ENCODE peak calls at places on chromosomes 5 and 9, in seven cellular contexts. K, Y, O, V, R, I and U are unnamed samples.

GRCh38 chr5:60677831-60678664 is 21.9 kb downstream of the DEPDC1B start:
- DNase-seq in K (no peak), Y (no peak), O (no peak), V (no peak), R (no peak), I (peak), U (no peak)

GRCh38 chr5:139676951-139677367 is 28.8 kb downstream of the CXXC5 start:
- DNase-seq in K (no peak), Y (no peak), O (no peak), V (peak), R (no peak), I (no peak), U (no peak)

GRCh38 chr5:119363936-119364335 is 8.1 kb downstream of the TNFAIP8 start:
- DNase-seq in K (no peak), Y (no peak), O (no peak), V (no peak), R (no peak), I (no peak), U (no peak)

GRCh38 chr5:168318237-168318636 is 26.8 kb downstream of the WWC1 start:
- DNase-seq in K (no peak), Y (no peak), O (no peak), V (no peak), R (no peak), I (no peak), U (no peak)

GRCh38 chr5:16577677-16578076 is 39.1 kb downstream of the RETREG1 start:
- DNase-seq in K (no peak), Y (no peak), O (no peak), V (no peak), R (no peak), I (no peak), U (no peak)

GRCh38 chr9:88106492-88106891 is 31.8 kb downstream of the SPATA31C2 start:
- DNase-seq in K (no peak), Y (no peak), O (no peak), V (no peak), R (no peak), I (peak), U (no peak)

GRCh38 chr5:93926831-93927600 is 185.6 kb upstream of the POU5F2 start:
- DNase-seq in K (no peak), Y (no peak), O (no peak), V (no peak), R (no peak), I (no peak), U (no peak)

GRCh38 chr5:160075073-160075472 is 44.2 kb downstream of the PWWP2A start:
- DNase-seq in K (no peak), Y (no peak), O (no peak), V (no peak), R (no peak), I (no peak), U (no peak)

GRCh38 chr5:39116347-39116899 is 42.2 kb upstream of the RICTOR start:
- DNase-seq in K (no peak), Y (no peak), O (no peak), V (no peak), R (no peak), I (no peak), U (no peak)

GRCh38 chr5:139699352-139699751 is 51.2 kb downstream of the CXXC5 start:
- DNase-seq in K (no peak), Y (no peak), O (no peak), V (no peak), R (no peak), I (no peak), U (no peak)

GRCh38 chr5:175082866-175083590 is 358.6 kb downstream of the MSX2 start:
- DNase-seq in K (no peak), Y (no peak), O (no peak), V (no peak), R (no peak), I (no peak), U (no peak)

GRCh38 chr5:132094393-132095076 is 20.9 kb downstream of the CSF2 start:
- DNase-seq in K (no peak), Y (no peak), O (peak), V (no peak), R (no peak), I (peak), U (no peak)

GRCh38 chr9:124137009-124137943 is 120.5 kb upstream of the NEK6 start:
- DNase-seq in K (no peak), Y (no peak), O (no peak), V (no peak), R (no peak), I (no peak), U (no peak)

GRCh38 chr5:154193636-154194035 is 3.1 kb downstream of the GALNT10 start:
- DNase-seq in K (no peak), Y (no peak), O (no peak), V (no peak), R (no peak), I (no peak), U (no peak)

GRCh38 chr5:73311291-73312110 is 137.1 kb downstream of the FOXD1 start:
- DNase-seq in K (no peak), Y (no peak), O (peak), V (no peak), R (peak), I (peak), U (no peak)

GRCh38 chr9:92774274-92774673 is 9.6 kb upstream of the BICD2 start:
- DNase-seq in K (no peak), Y (no peak), O (no peak), V (no peak), R (no peak), I (no peak), U (no peak)

GRCh38 chr5:153901449-153901848 is 137.3 kb downstream of the FAM114A2 start:
- DNase-seq in K (no peak), Y (no peak), O (no peak), V (no peak), R (no peak), I (no peak), U (no peak)

GRCh38 chr5:2334686-2335085 is 416.8 kb downstream of the IRX2 start:
- DNase-seq in K (no peak), Y (no peak), O (no peak), V (no peak), R (no peak), I (no peak), U (no peak)

GRCh38 chr9:115492869-115493268 is 374.9 kb upstream of the TNC start:
- DNase-seq in K (no peak), Y (no peak), O (no peak), V (no peak), R (no peak), I (no peak), U (no peak)

GRCh38 chr9:137088121-137088520 is 1.3 kb downstream of the MAN1B1 start:
- DNase-seq in K (no peak), Y (no peak), O (no peak), V (no peak), R (no peak), I (no peak), U (no peak)

GRCh38 chr5:76820491-76820890 is 1.7 kb downstream of the F2RL1 start:
- DNase-seq in K (no peak), Y (no peak), O (no peak), V (no peak), R (no peak), I (no peak), U (no peak)

GRCh38 chr9:84711936-84712335 is 42.4 kb downstream of the NTRK2 start:
- DNase-seq in K (no peak), Y (no peak), O (peak), V (no peak), R (no peak), I (peak), U (no peak)

GRCh38 chr9:135887585-135888050 is 19.7 kb downstream of the CAMSAP1 start:
- DNase-seq in K (peak), Y (no peak), O (no peak), V (no peak), R (no peak), I (no peak), U (peak)

GRCh38 chr9:126985870-126986498 is 71.4 kb downstream of the RALGPS1 start:
- DNase-seq in K (peak), Y (peak), O (peak), V (no peak), R (peak), I (peak), U (peak)

GRCh38 chr5:38783011-38783551 is 62.7 kb upstream of the OSMR start:
- DNase-seq in K (no peak), Y (no peak), O (no peak), V (no peak), R (no peak), I (peak), U (no peak)

GRCh38 chr5:67575087-67575486 is 378.5 kb upstream of the CD180 start:
- DNase-seq in K (no peak), Y (no peak), O (no peak), V (no peak), R (no peak), I (no peak), U (no peak)

GRCh38 chr9:129998491-129999122 is 44.4 kb downstream of the FNBP1 start:
- DNase-seq in K (no peak), Y (no peak), O (no peak), V (no peak), R (no peak), I (no peak), U (no peak)

GRCh38 chr9:113493080-113493615 is 29.6 kb downstream of the RGS3 start:
- DNase-seq in K (no peak), Y (no peak), O (no peak), V (no peak), R (no peak), I (no peak), U (no peak)

GRCh38 chr9:102521097-102521755 is 473.9 kb upstream of the CYLC2 start:
- DNase-seq in K (no peak), Y (no peak), O (no peak), V (no peak), R (no peak), I (no peak), U (no peak)

GRCh38 chr5:109936996-109937395 is 247.3 kb downstream of the MAN2A1 start:
- DNase-seq in K (no peak), Y (no peak), O (no peak), V (no peak), R (no peak), I (no peak), U (no peak)

GRCh38 chr9:98860871-98861293 is 53.4 kb downstream of the GALNT12 start:
- DNase-seq in K (no peak), Y (peak), O (peak), V (no peak), R (no peak), I (peak), U (no peak)

GRCh38 chr9:98864257-98865180 is 57.0 kb downstream of the GALNT12 start:
- DNase-seq in K (no peak), Y (no peak), O (no peak), V (no peak), R (no peak), I (no peak), U (no peak)

GRCh38 chr9:98862936-98863335 is 55.5 kb downstream of the GALNT12 start:
- DNase-seq in K (no peak), Y (no peak), O (no peak), V (no peak), R (no peak), I (no peak), U (no peak)

GRCh38 chr9:98859941-98860340 is 52.5 kb downstream of the GALNT12 start:
- DNase-seq in K (no peak), Y (no peak), O (no peak), V (no peak), R (no peak), I (no peak), U (no peak)

GRCh38 chr9:98861881-98862501 is 54.5 kb downstream of the GALNT12 start:
- DNase-seq in K (no peak), Y (no peak), O (peak), V (no peak), R (no peak), I (peak), U (no peak)
- H3K27ac ChIP-seq in K (no peak), Y (no peak), O (peak), V (no peak), R (no peak), I (peak), U (no peak)

DNA sequence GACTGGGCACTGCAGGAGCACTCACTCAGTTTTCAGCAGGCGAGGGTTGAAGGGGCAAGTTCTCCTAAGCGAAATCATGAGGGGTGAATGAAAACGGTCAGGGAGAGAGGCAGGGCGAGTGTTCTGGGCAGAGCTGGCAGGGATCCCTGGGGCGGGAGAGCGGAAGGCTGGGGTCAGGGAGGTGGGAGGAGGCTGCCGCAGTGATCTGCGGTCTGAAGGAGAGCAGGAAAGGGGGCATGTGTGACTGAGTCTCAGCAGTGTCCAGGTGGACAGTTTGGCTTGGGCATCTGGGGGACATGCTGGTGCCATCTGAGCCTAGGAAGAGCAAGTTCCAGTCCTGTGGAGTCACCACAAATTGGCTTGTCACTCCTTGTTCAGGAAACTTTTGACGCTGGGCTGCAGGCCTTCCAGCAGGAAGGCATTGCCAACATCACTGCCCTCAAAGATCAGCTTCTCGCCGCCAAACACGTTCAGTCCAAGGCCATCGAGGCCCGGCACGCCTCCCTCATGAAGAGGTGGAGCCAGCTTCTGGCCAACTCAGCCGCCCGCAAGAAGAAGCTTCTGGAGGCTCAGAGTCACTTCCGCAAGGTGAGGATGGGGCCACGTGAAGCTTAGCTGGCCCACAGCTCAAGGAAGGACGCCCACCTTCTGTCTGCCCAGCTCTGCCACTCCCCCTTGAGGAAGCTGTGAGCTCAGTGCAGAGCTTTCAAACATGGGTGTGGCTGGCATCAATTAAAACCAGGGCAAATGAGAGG is 31.1 kb downstream of the DYNC2I2 start:
- DNase-seq in K (no peak), Y (no peak), O (no peak), V (no peak), R (no peak), I (no peak), U (no peak)
- H3K27ac ChIP-seq in K (no peak), Y (no peak), O (no peak), V (no peak), R (no peak), I (no peak), U (no peak)

GRCh38 chr5:115333164-115333563 is 36.7 kb upstream of the CCDC112 start:
- DNase-seq in K (no peak), Y (no peak), O (no peak), V (no peak), R (no peak), I (no peak), U (no peak)
- H3K27ac ChIP-seq in K (no peak), Y (no peak), O (no peak), V (no peak), R (no peak), I (no peak), U (no peak)

DNA sequence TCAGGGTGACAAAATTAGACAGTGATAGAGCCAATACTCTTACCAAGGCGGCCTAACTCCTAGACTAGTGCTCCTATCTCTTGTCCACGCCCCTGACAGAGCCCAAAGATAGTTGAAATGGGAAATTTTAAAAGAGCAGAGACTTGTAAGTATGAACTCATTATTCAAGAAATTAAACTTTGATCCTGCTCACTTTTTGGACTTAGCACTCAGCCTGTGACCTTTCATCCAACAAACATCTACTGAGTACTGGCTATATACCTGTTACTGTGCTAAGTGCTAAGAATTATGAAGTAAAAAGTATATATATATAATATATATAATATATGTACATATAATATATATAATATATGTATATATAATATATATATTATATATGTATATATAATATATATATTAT is 1.2 kb downstream of the INVS start:
- DNase-seq in K (no peak), Y (no peak), O (no peak), V (no peak), R (no peak), I (no peak), U (no peak)
- H3K27ac ChIP-seq in K (peak), Y (no peak), O (peak), V (no peak), R (peak), I (peak), U (peak)

GRCh38 chr5:134438641-134439621 is 27.2 kb upstream of the CDKN2AIPNL start:
- DNase-seq in K (no peak), Y (peak), O (peak), V (no peak), R (no peak), I (peak), U (no peak)
- H3K27ac ChIP-seq in K (no peak), Y (peak), O (peak), V (peak), R (no peak), I (peak), U (no peak)

DNA sequence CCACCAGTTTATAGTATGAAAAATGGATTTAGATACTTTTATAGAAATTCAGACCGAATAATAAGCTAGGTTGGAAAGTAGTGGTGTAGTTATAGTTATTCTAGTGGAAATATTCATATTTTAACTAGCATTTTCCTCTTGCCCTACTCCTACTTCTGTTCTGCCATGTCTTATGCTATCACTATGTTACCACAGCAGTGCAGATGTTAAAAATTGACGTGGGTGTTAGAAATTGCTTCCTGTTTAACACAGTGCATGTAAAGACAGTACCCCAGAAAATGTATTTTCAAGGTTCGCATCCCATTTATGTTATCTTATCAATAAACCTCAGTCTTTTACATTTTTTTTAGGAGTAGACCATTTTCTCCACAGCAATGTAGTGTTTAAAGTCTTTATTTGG is 774.2 kb upstream of the CDH10 start:
- DNase-seq in K (no peak), Y (no peak), O (no peak), V (no peak), R (no peak), I (no peak), U (no peak)
- H3K27ac ChIP-seq in K (no peak), Y (no peak), O (no peak), V (no peak), R (no peak), I (no peak), U (no peak)

GRCh38 chr5:107463731-107464130 is 207.0 kb downstream of the EFNA5 start:
- DNase-seq in K (no peak), Y (no peak), O (no peak), V (no peak), R (no peak), I (no peak), U (no peak)
- H3K27ac ChIP-seq in K (no peak), Y (no peak), O (no peak), V (no peak), R (no peak), I (peak), U (no peak)

GRCh38 chr9:128861501-128861900 is 20.2 kb downstream of the KYAT1 start:
- DNase-seq in K (no peak), Y (no peak), O (no peak), V (no peak), R (no peak), I (no peak), U (no peak)

GRCh38 chr9:128863647-128864046 is 18.1 kb downstream of the KYAT1 start:
- DNase-seq in K (peak), Y (peak), O (peak), V (peak), R (no peak), I (peak), U (peak)

GRCh38 chr9:128860937-128861336 is 20.8 kb downstream of the KYAT1 start:
- DNase-seq in K (no peak), Y (no peak), O (no peak), V (no peak), R (no peak), I (no peak), U (no peak)

DNA sequence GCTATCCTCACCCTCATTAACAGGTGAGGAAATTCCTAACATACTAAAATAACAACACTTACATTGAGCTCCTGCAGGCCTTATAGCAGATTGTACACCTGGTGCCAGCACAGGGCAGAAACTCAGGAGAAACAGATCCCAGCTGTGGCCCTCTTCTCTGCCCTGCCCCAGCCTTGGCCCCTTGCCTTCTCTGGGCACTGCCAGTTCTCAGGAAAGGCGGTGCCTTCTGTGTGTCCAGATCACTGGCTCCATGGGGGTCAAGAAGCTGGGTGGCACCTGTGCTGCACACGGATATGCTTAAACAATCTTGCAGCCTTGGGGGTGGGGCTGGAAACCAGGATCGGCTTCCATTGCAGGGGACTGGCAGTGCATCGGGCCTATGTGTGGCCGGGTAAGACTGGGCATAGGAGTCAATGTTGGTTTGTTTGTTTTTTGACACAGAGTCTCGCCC is 19.3 kb downstream of the KYAT1 start:
- DNase-seq in K (no peak), Y (peak), O (peak), V (no peak), R (no peak), I (no peak), U (no peak)
- H3K27ac ChIP-seq in K (no peak), Y (peak), O (peak), V (no peak), R (peak), I (no peak), U (no peak)

GRCh38 chr5:162484095-162484494 is 416.5 kb downstream of the GABRG2 start:
- DNase-seq in K (no peak), Y (no peak), O (no peak), V (no peak), R (no peak), I (no peak), U (no peak)
- H3K27ac ChIP-seq in K (no peak), Y (no peak), O (no peak), V (no peak), R (no peak), I (no peak), U (no peak)